ENCODE peak calls at places on chromosomes 12 and 14, in ten cellular contexts. One of them, this sample, is unnamed.
A peak's percentile ranks its signal among the peaks of the same experiment; 100 is the strongest.

GRCh38 chr12:124518051-124518932 is 49.1 kb downstream of the NCOR2 start:
- DNase-seq in sigmoid colon: peak; percentile 100
- DNase-seq in posterior vena cava: peak; percentile 99
- DNase-seq in ELR: peak; percentile 94
- DNase-seq in NCI-H1092: peak; percentile 93
- DNase-seq in IMR-90: peak; percentile 99
- DNase-seq in psoas muscle: peak; percentile 98
- DNase-seq in MV-4-11: peak; percentile 43
- DNase-seq in CD14-positive monocyte: peak; percentile 74
- DNase-seq in NCI-H748 treated with DMSO at 0.1 percent for 48 hours: peak; percentile 88
- DNase-seq in this sample: peak; percentile 98

GRCh38 chr12:32159925-32160324 is 53.3 kb downstream of the BICD1 start:
- DNase-seq in NCI-H1092: no peak
- DNase-seq in IMR-90: peak; percentile 41
- DNase-seq in NCI-H748 treated with DMSO at 0.1 percent for 48 hours: no peak
- DNase-seq in CD14-positive monocyte: no peak
- DNase-seq in posterior vena cava: no peak
- DNase-seq in psoas muscle: no peak
- DNase-seq in ELR: no peak
- DNase-seq in MV-4-11: no peak
- DNase-seq in sigmoid colon: no peak
- DNase-seq in this sample: no peak

GRCh38 chr14:57970175-57970574 is 104.3 kb upstream of the SLC35F4 start:
- DNase-seq in IMR-90: no peak
- DNase-seq in ELR: no peak
- DNase-seq in psoas muscle: no peak
- DNase-seq in NCI-H748 treated with DMSO at 0.1 percent for 48 hours: no peak
- DNase-seq in sigmoid colon: no peak
- DNase-seq in NCI-H1092: no peak
- DNase-seq in MV-4-11: no peak
- DNase-seq in posterior vena cava: no peak
- DNase-seq in CD14-positive monocyte: no peak
- DNase-seq in this sample: no peak

GRCh38 chr14:77709412-77709811 is 1.5 kb downstream of the SLIRP start:
- DNase-seq in ELR: no peak
- DNase-seq in CD14-positive monocyte: no peak
- DNase-seq in MV-4-11: no peak
- DNase-seq in posterior vena cava: no peak
- DNase-seq in psoas muscle: no peak
- DNase-seq in sigmoid colon: no peak
- DNase-seq in IMR-90: no peak
- DNase-seq in NCI-H1092: no peak
- DNase-seq in NCI-H748 treated with DMSO at 0.1 percent for 48 hours: no peak
- DNase-seq in this sample: no peak

GRCh38 chr12:91413591-91413990 is 231.0 kb upstream of the DCN start:
- DNase-seq in NCI-H748 treated with DMSO at 0.1 percent for 48 hours: no peak
- DNase-seq in CD14-positive monocyte: no peak
- DNase-seq in sigmoid colon: no peak
- DNase-seq in IMR-90: no peak
- DNase-seq in MV-4-11: no peak
- DNase-seq in psoas muscle: no peak
- DNase-seq in NCI-H1092: no peak
- DNase-seq in ELR: peak; percentile 30
- DNase-seq in posterior vena cava: no peak
- DNase-seq in this sample: no peak

GRCh38 chr14:77376380-77376770 is 519 bp downstream of the TMED8 start:
- DNase-seq in MV-4-11: peak; percentile 33
- DNase-seq in NCI-H748 treated with DMSO at 0.1 percent for 48 hours: no peak
- DNase-seq in ELR: peak; percentile 37
- DNase-seq in psoas muscle: peak; percentile 26
- DNase-seq in CD14-positive monocyte: no peak
- DNase-seq in sigmoid colon: no peak
- DNase-seq in IMR-90: no peak
- DNase-seq in posterior vena cava: no peak
- DNase-seq in NCI-H1092: peak; percentile 20
- DNase-seq in this sample: no peak

GRCh38 chr14:89428556-89429196 is 11.6 kb upstream of the FOXN3 start:
- DNase-seq in NCI-H748 treated with DMSO at 0.1 percent for 48 hours: peak; percentile 82
- DNase-seq in MV-4-11: no peak
- DNase-seq in psoas muscle: peak; percentile 37
- DNase-seq in NCI-H1092: no peak
- DNase-seq in IMR-90: peak; percentile 22
- DNase-seq in sigmoid colon: peak; percentile 64
- DNase-seq in CD14-positive monocyte: no peak
- DNase-seq in posterior vena cava: no peak
- DNase-seq in ELR: no peak
- DNase-seq in this sample: peak; percentile 88

GRCh38 chr12:54596526-54596946 is 8.1 kb upstream of the PPP1R1A start:
- DNase-seq in CD14-positive monocyte: peak; percentile 22
- DNase-seq in posterior vena cava: no peak
- DNase-seq in ELR: peak; percentile 66
- DNase-seq in NCI-H1092: peak; percentile 74
- DNase-seq in sigmoid colon: peak; percentile 76
- DNase-seq in IMR-90: peak; percentile 52
- DNase-seq in MV-4-11: peak; percentile 41
- DNase-seq in psoas muscle: peak; percentile 62
- DNase-seq in NCI-H748 treated with DMSO at 0.1 percent for 48 hours: peak; percentile 31
- DNase-seq in this sample: no peak

GRCh38 chr12:110543252-110543959 is 39.7 kb downstream of the PPTC7 start:
- DNase-seq in ELR: no peak
- DNase-seq in sigmoid colon: peak; percentile 98
- DNase-seq in CD14-positive monocyte: no peak
- DNase-seq in NCI-H748 treated with DMSO at 0.1 percent for 48 hours: no peak
- DNase-seq in posterior vena cava: peak; percentile 91
- DNase-seq in psoas muscle: peak; percentile 90
- DNase-seq in MV-4-11: no peak
- DNase-seq in NCI-H1092: no peak
- DNase-seq in IMR-90: peak; percentile 80
- DNase-seq in this sample: peak; percentile 92

GRCh38 chr14:60125918-60126317 is 34.2 kb downstream of the PCNX4 start:
- DNase-seq in sigmoid colon: no peak
- DNase-seq in NCI-H748 treated with DMSO at 0.1 percent for 48 hours: no peak
- DNase-seq in NCI-H1092: no peak
- DNase-seq in MV-4-11: no peak
- DNase-seq in posterior vena cava: no peak
- DNase-seq in psoas muscle: no peak
- DNase-seq in ELR: no peak
- DNase-seq in IMR-90: peak; percentile 32
- DNase-seq in CD14-positive monocyte: no peak
- DNase-seq in this sample: no peak

GRCh38 chr14:96088911-96089310 is 49.7 kb downstream of the C14orf132 start:
- DNase-seq in NCI-H1092: no peak
- DNase-seq in CD14-positive monocyte: no peak
- DNase-seq in sigmoid colon: peak; percentile 46
- DNase-seq in posterior vena cava: peak; percentile 34
- DNase-seq in psoas muscle: no peak
- DNase-seq in ELR: no peak
- DNase-seq in NCI-H748 treated with DMSO at 0.1 percent for 48 hours: no peak
- DNase-seq in MV-4-11: no peak
- DNase-seq in IMR-90: no peak
- DNase-seq in this sample: peak; percentile 74

GRCh38 chr14:24368215-24368561 is 204 bp downstream of the NFATC4 start:
- DNase-seq in NCI-H1092: no peak
- DNase-seq in sigmoid colon: no peak
- DNase-seq in ELR: no peak
- DNase-seq in posterior vena cava: no peak
- DNase-seq in IMR-90: no peak
- DNase-seq in CD14-positive monocyte: no peak
- DNase-seq in NCI-H748 treated with DMSO at 0.1 percent for 48 hours: no peak
- DNase-seq in MV-4-11: no peak
- DNase-seq in psoas muscle: no peak
- DNase-seq in this sample: no peak

GRCh38 chr12:46577063-46577776 is 204.6 kb upstream of the SLC38A2 start:
- DNase-seq in posterior vena cava: no peak
- DNase-seq in IMR-90: no peak
- DNase-seq in NCI-H748 treated with DMSO at 0.1 percent for 48 hours: no peak
- DNase-seq in ELR: no peak
- DNase-seq in MV-4-11: no peak
- DNase-seq in psoas muscle: no peak
- DNase-seq in CD14-positive monocyte: no peak
- DNase-seq in sigmoid colon: no peak
- DNase-seq in NCI-H1092: no peak
- DNase-seq in this sample: no peak

GRCh38 chr12:724194-724855 is 28.1 kb upstream of the WNK1 start:
- DNase-seq in NCI-H1092: no peak
- DNase-seq in CD14-positive monocyte: peak; percentile 48
- DNase-seq in sigmoid colon: no peak
- DNase-seq in psoas muscle: no peak
- DNase-seq in ELR: peak; percentile 29
- DNase-seq in MV-4-11: peak; percentile 72
- DNase-seq in NCI-H748 treated with DMSO at 0.1 percent for 48 hours: no peak
- DNase-seq in posterior vena cava: no peak
- DNase-seq in IMR-90: no peak
- DNase-seq in this sample: no peak

GRCh38 chr12:109937371-109937770 is 37.3 kb downstream of the TCHP start:
- DNase-seq in posterior vena cava: no peak
- DNase-seq in psoas muscle: no peak
- DNase-seq in MV-4-11: no peak
- DNase-seq in NCI-H1092: no peak
- DNase-seq in ELR: no peak
- DNase-seq in CD14-positive monocyte: no peak
- DNase-seq in NCI-H748 treated with DMSO at 0.1 percent for 48 hours: no peak
- DNase-seq in sigmoid colon: no peak
- DNase-seq in IMR-90: no peak
- DNase-seq in this sample: no peak

GRCh38 chr12:32535260-32535999 is 136.1 kb downstream of the FGD4 start:
- DNase-seq in NCI-H1092: peak; percentile 78
- DNase-seq in sigmoid colon: peak; percentile 83
- DNase-seq in NCI-H748 treated with DMSO at 0.1 percent for 48 hours: peak; percentile 25
- DNase-seq in posterior vena cava: peak; percentile 84
- DNase-seq in psoas muscle: peak; percentile 79
- DNase-seq in ELR: peak; percentile 68
- DNase-seq in MV-4-11: peak; percentile 68
- DNase-seq in IMR-90: peak; percentile 69
- DNase-seq in CD14-positive monocyte: peak; percentile 49
- DNase-seq in this sample: no peak

GRCh38 chr12:22287776-22288621 is 46.5 kb downstream of the ST8SIA1 start:
- DNase-seq in MV-4-11: peak; percentile 20
- DNase-seq in CD14-positive monocyte: no peak
- DNase-seq in psoas muscle: no peak
- DNase-seq in IMR-90: peak; percentile 70
- DNase-seq in sigmoid colon: no peak
- DNase-seq in NCI-H1092: no peak
- DNase-seq in ELR: peak; percentile 86
- DNase-seq in NCI-H748 treated with DMSO at 0.1 percent for 48 hours: no peak
- DNase-seq in posterior vena cava: no peak
- DNase-seq in this sample: no peak

GRCh38 chr12:46217686-46218508 is 50.9 kb downstream of the SLC38A1 start:
- DNase-seq in psoas muscle: no peak
- DNase-seq in sigmoid colon: no peak
- DNase-seq in MV-4-11: peak; percentile 99
- DNase-seq in CD14-positive monocyte: peak; percentile 62
- DNase-seq in posterior vena cava: no peak
- DNase-seq in NCI-H1092: no peak
- DNase-seq in NCI-H748 treated with DMSO at 0.1 percent for 48 hours: no peak
- DNase-seq in ELR: no peak
- DNase-seq in IMR-90: no peak
- DNase-seq in this sample: no peak

GRCh38 chr12:113466770-113467153 is 4.9 kb downstream of the LHX5 start:
- DNase-seq in sigmoid colon: no peak
- DNase-seq in posterior vena cava: no peak
- DNase-seq in CD14-positive monocyte: no peak
- DNase-seq in IMR-90: no peak
- DNase-seq in ELR: no peak
- DNase-seq in NCI-H1092: no peak
- DNase-seq in NCI-H748 treated with DMSO at 0.1 percent for 48 hours: no peak
- DNase-seq in psoas muscle: no peak
- DNase-seq in MV-4-11: no peak
- DNase-seq in this sample: no peak

GRCh38 chr12:91677556-91677955 is 468.1 kb downstream of the BTG1 start:
- DNase-seq in IMR-90: no peak
- DNase-seq in MV-4-11: no peak
- DNase-seq in posterior vena cava: no peak
- DNase-seq in sigmoid colon: no peak
- DNase-seq in ELR: no peak
- DNase-seq in psoas muscle: no peak
- DNase-seq in CD14-positive monocyte: no peak
- DNase-seq in NCI-H1092: no peak
- DNase-seq in NCI-H748 treated with DMSO at 0.1 percent for 48 hours: no peak
- DNase-seq in this sample: no peak

GRCh38 chr12:67220065-67220464 is 49.1 kb upstream of the CAND1 start:
- DNase-seq in MV-4-11: no peak
- DNase-seq in ELR: peak; percentile 3
- DNase-seq in NCI-H748 treated with DMSO at 0.1 percent for 48 hours: peak; percentile 54
- DNase-seq in sigmoid colon: no peak
- DNase-seq in posterior vena cava: peak; percentile 36
- DNase-seq in NCI-H1092: no peak
- DNase-seq in psoas muscle: no peak
- DNase-seq in CD14-positive monocyte: no peak
- DNase-seq in IMR-90: no peak
- DNase-seq in this sample: no peak

GRCh38 chr12:107779077-107779840 is 4.8 kb downstream of the ASCL4 start:
- DNase-seq in NCI-H1092: no peak
- DNase-seq in sigmoid colon: no peak
- DNase-seq in CD14-positive monocyte: no peak
- DNase-seq in ELR: no peak
- DNase-seq in posterior vena cava: no peak
- DNase-seq in NCI-H748 treated with DMSO at 0.1 percent for 48 hours: no peak
- DNase-seq in MV-4-11: peak; percentile 98
- DNase-seq in psoas muscle: no peak
- DNase-seq in IMR-90: no peak
- DNase-seq in this sample: no peak

GRCh38 chr12:19951664-19952063 is 416.7 kb upstream of the PDE3A start:
- DNase-seq in posterior vena cava: no peak
- DNase-seq in NCI-H748 treated with DMSO at 0.1 percent for 48 hours: no peak
- DNase-seq in MV-4-11: no peak
- DNase-seq in psoas muscle: no peak
- DNase-seq in ELR: no peak
- DNase-seq in sigmoid colon: no peak
- DNase-seq in IMR-90: no peak
- DNase-seq in NCI-H1092: no peak
- DNase-seq in CD14-positive monocyte: no peak
- DNase-seq in this sample: no peak

GRCh38 chr12:91172051-91172450 is 10.6 kb downstream of the DCN start:
- DNase-seq in posterior vena cava: no peak
- DNase-seq in NCI-H748 treated with DMSO at 0.1 percent for 48 hours: no peak
- DNase-seq in MV-4-11: no peak
- DNase-seq in IMR-90: no peak
- DNase-seq in psoas muscle: no peak
- DNase-seq in sigmoid colon: no peak
- DNase-seq in ELR: no peak
- DNase-seq in CD14-positive monocyte: no peak
- DNase-seq in NCI-H1092: no peak
- DNase-seq in this sample: no peak

GRCh38 chr14:44163946-44164345 is 343.1 kb downstream of the FSCB start:
- DNase-seq in sigmoid colon: no peak
- DNase-seq in posterior vena cava: no peak
- DNase-seq in MV-4-11: peak; percentile 19
- DNase-seq in IMR-90: no peak
- DNase-seq in ELR: peak; percentile 11
- DNase-seq in CD14-positive monocyte: no peak
- DNase-seq in NCI-H748 treated with DMSO at 0.1 percent for 48 hours: no peak
- DNase-seq in NCI-H1092: no peak
- DNase-seq in psoas muscle: no peak
- DNase-seq in this sample: no peak

GRCh38 chr14:94412671-94413638 is 24.6 kb upstream of the SERPINA1 start:
- DNase-seq in CD14-positive monocyte: no peak
- DNase-seq in ELR: peak; percentile 38
- DNase-seq in IMR-90: no peak
- DNase-seq in NCI-H748 treated with DMSO at 0.1 percent for 48 hours: no peak
- DNase-seq in sigmoid colon: no peak
- DNase-seq in psoas muscle: no peak
- DNase-seq in MV-4-11: no peak
- DNase-seq in posterior vena cava: no peak
- DNase-seq in NCI-H1092: no peak
- DNase-seq in this sample: no peak

GRCh38 chr12:49790741-49791140 is 37.5 kb downstream of the NCKAP5L start:
- DNase-seq in CD14-positive monocyte: no peak
- DNase-seq in MV-4-11: no peak
- DNase-seq in sigmoid colon: no peak
- DNase-seq in posterior vena cava: peak; percentile 75
- DNase-seq in NCI-H1092: no peak
- DNase-seq in ELR: no peak
- DNase-seq in psoas muscle: no peak
- DNase-seq in IMR-90: no peak
- DNase-seq in NCI-H748 treated with DMSO at 0.1 percent for 48 hours: no peak
- DNase-seq in this sample: no peak

GRCh38 chr12:127657036-127657435 is 609.9 kb upstream of the TMEM132C start:
- DNase-seq in sigmoid colon: no peak
- DNase-seq in psoas muscle: no peak
- DNase-seq in IMR-90: no peak
- DNase-seq in NCI-H748 treated with DMSO at 0.1 percent for 48 hours: no peak
- DNase-seq in CD14-positive monocyte: no peak
- DNase-seq in MV-4-11: no peak
- DNase-seq in ELR: no peak
- DNase-seq in posterior vena cava: no peak
- DNase-seq in NCI-H1092: no peak
- DNase-seq in this sample: no peak

This sample was measured in mesenteric fat pad.